ENCODE peak calls at places on chromosomes 4 and X, in six cellular contexts. L is GM06990; V is B cell; Z is cardiac fibroblast; E is CD8-positive, alpha-beta T cell; O is neural crest cell. H is an unnamed sample.

GRCh38 chrX:103510031-103510430 is 9.3 kb downstream of the RAB40A start:
- DNase-seq in E (no peak), O (no peak), Z (no peak), V (no peak), L (no peak), H (no peak)

GRCh38 chr4:175435437-175435836 is 376.6 kb downstream of the GPM6A start:
- DNase-seq in Z (no peak), L (no peak), E (no peak), V (peak; percentile 11), O (no peak), H (no peak)

GRCh38 chrX:153884136-153885076 is 1.6 kb downstream of the L1CAM start:
- DNase-seq in O (no peak), L (peak; percentile 0), V (no peak), E (no peak), Z (no peak), H (no peak)

GRCh38 chr4:30116401-30116800 is 603.8 kb upstream of the PCDH7 start:
- DNase-seq in L (no peak), Z (no peak), O (no peak), V (no peak), E (no peak), H (no peak)

GRCh38 chr4:150082241-150082640 is 4.0 kb downstream of the DCLK2 start:
- DNase-seq in V (no peak), Z (no peak), L (peak; percentile 54), O (no peak), E (no peak), H (no peak)

GRCh38 chrX:101206471-101206870 is 13.1 kb upstream of the DRP2 start:
- DNase-seq in O (no peak), L (no peak), E (no peak), V (peak; percentile 31), Z (peak; percentile 58), H (no peak)

GRCh38 chr4:48071171-48071570 is 54.6 kb downstream of the NIPAL1 start:
- DNase-seq in E (no peak), O (no peak), L (no peak), V (no peak), Z (peak; percentile 31), H (no peak)

GRCh38 chrX:44828008-44828605 is 15.7 kb upstream of the DUSP21 start:
- DNase-seq in E (no peak), L (no peak), O (no peak), V (no peak), Z (peak; percentile 58), H (no peak)

GRCh38 chr4:21507439-21507838 is 441.1 kb downstream of the KCNIP4 start:
- DNase-seq in Z (peak; percentile 14), O (no peak), E (no peak), L (no peak), V (no peak), H (no peak)

GRCh38 chr4:21517460-21517859 is 431.1 kb downstream of the KCNIP4 start:
- DNase-seq in L (no peak), V (no peak), Z (no peak), E (no peak), O (no peak), H (no peak)

GRCh38 chr4:21514022-21514421 is 434.6 kb downstream of the KCNIP4 start:
- DNase-seq in E (no peak), L (no peak), O (no peak), Z (no peak), V (no peak), H (no peak)

GRCh38 chr4:21512351-21512750 is 436.2 kb downstream of the KCNIP4 start:
- DNase-seq in E (no peak), O (peak; percentile 3), V (no peak), L (no peak), Z (peak; percentile 59), H (no peak)
- TF ChIP-seq CTCF in E (no peak), O (peak; percentile 73), V (no peak), L (peak; percentile 17), Z (peak; percentile 35), H (no peak)

GRCh38 chrX:110026099-110026844 is 23.4 kb downstream of the TMEM164 start:
- DNase-seq in V (no peak), L (no peak), Z (peak; percentile 45), O (no peak), E (no peak), H (peak; percentile 41)
- TF ChIP-seq CTCF in V (no peak), L (no peak), Z (no peak), O (no peak), E (no peak), H (no peak)

GRCh38 chr4:4992833-4993232 is 26.4 kb downstream of the CYTL1 start:
- DNase-seq in V (no peak), Z (no peak), O (no peak), L (no peak), E (no peak), H (no peak)

GRCh38 chr4:4995866-4996265 is 23.4 kb downstream of the CYTL1 start:
- DNase-seq in E (no peak), V (no peak), L (no peak), O (no peak), Z (no peak), H (no peak)

GRCh38 chr4:4994312-4995097 is 24.8 kb downstream of the CYTL1 start:
- DNase-seq in V (no peak), Z (no peak), E (no peak), L (no peak), O (no peak), H (no peak)

GRCh38 chr4:4991541-4992099 is 27.6 kb downstream of the CYTL1 start:
- DNase-seq in Z (no peak), L (no peak), O (no peak), E (no peak), V (no peak), H (no peak)

DNA sequence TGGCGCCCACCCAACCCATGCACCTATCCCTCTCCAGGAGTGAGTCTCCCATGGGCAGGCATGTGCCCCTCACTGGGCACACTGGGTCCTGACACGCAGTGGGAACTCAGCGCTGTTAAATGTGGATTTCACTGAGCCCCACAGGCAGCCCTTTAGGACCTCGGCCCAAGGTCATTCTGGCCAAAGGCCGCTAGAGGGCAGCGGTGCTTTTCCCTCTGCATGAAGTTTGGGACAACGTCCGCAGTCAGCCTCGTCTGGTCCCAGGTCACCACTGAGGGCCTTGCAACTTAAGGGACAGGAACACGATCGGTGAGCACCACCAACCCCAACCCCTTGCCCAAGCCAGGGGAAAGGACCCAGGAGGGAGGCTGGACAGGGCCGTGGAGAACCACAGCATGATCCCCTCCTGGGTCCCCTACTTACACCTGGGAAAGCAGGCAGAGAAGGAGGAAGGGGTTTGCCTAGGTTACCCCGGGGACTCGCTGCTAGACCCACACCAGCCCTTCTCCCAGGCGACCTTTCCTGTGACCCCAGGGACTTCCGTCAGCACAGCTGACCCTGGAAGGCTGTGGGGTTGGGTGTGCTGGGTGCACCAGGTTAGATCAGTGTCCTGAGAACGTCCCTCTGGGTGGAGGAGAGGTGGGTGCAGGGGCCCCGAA is 24.0 kb downstream of the CYTL1 start:
- DNase-seq in O (peak; percentile 80), L (peak; percentile 30), Z (peak; percentile 74), V (peak; percentile 67), E (no peak), H (peak; percentile 71)
- TF ChIP-seq CTCF in O (peak; percentile 85), L (peak; percentile 96), Z (peak; percentile 91), V (peak; percentile 86), E (peak; percentile 53), H (peak; percentile 96)

DNA sequence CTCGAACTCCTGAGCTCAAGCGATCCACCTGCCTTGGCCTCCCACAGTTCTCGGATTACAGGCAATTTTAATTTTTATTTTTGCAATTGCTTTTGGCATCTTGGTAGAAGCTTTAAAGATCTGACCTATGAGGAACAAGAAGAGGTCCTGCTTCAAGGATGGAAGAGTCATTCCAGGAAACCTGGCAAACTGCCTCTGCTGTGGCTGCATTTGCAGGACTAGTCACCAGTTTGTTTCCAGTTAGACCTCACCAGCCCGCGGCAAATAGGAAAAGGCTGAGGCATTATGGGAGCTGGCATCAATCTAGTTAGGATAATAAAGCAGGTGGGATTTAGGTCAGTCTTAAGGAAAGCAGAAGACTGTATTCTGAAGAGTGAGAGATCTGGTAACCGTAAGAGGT is 51.9 kb upstream of the LAS1L start:
- DNase-seq in O (no peak), L (no peak), V (no peak), Z (peak; percentile 37), E (no peak), H (no peak)
- TF ChIP-seq CTCF in O (no peak), L (no peak), V (no peak), Z (no peak), E (no peak), H (no peak)

GRCh38 chr4:147526272-147526654 is 45.4 kb downstream of the EDNRA start:
- DNase-seq in V (no peak), L (no peak), Z (no peak), E (no peak), O (no peak), H (no peak)
- TF ChIP-seq CTCF in V (no peak), L (peak; percentile 14), Z (no peak), E (no peak), O (no peak), H (no peak)

GRCh38 chrX:138845791-138846190 is 134.3 kb upstream of the FGF13 start:
- DNase-seq in V (no peak), Z (no peak), E (no peak), L (no peak), O (peak; percentile 9), H (no peak)

GRCh38 chrX:138849521-138849920 is 138.0 kb upstream of the FGF13 start:
- DNase-seq in Z (no peak), E (no peak), V (no peak), L (no peak), O (no peak), H (no peak)

GRCh38 chrX:138847930-138848329 is 136.4 kb upstream of the FGF13 start:
- DNase-seq in E (no peak), Z (no peak), V (no peak), L (no peak), O (no peak), H (no peak)
- TF ChIP-seq CTCF in E (no peak), Z (no peak), V (no peak), L (no peak), O (peak; percentile 57), H (no peak)

DNA sequence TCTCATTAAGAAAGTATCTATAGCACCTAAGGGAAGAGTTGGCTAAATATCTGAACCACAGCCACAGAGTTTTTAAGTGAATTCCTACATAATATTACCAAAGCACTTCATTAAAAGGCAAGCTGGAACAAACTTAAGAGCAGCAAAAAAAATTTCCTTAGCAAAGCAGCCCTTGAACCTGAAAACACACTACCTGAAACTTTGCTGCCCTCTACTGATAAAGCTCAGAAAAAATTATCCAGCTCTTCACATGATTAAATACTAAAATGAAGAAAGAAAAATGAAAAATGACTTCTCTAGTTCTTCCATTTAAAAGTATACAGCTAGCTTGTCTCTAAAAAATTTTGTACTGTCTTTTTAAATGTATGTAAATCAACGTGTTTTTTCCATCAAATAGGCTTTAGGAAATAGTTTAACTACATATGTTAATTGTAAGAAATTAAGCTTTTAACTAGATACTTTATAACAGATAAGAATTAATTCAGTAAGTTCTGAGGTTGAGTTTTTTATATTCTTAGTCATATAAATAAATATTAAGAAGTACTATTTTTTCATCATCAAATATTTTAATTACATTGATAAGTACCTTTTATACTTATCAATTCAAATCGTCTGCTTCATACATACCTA is 156.1 kb downstream of the STPG2 start:
- DNase-seq in Z (peak; percentile 49), O (no peak), L (no peak), E (no peak), V (no peak), H (no peak)
- TF ChIP-seq CTCF in Z (peak; percentile 49), O (peak; percentile 78), L (peak; percentile 43), E (no peak), V (no peak), H (no peak)